ENCODE peak calls at places on chromosomes 13 and 19, in five cellular contexts. A, J, B, X and Y are unnamed samples.

GRCh38 chr19:28847468-28847867 is 365.5 kb downstream of the UQCRFS1 start:
- DNase-seq in J (no peak), X (no peak), B (peak), A (no peak), Y (no peak)

GRCh38 chr13:87274209-87274819 is 396.9 kb upstream of the SLITRK5 start:
- DNase-seq in J (peak), B (no peak), X (peak), A (no peak), Y (no peak)

GRCh38 chr19:16659832-16660708 is at the start of gene SMIM7:
- DNase-seq in X (peak), J (peak), A (peak), B (peak), Y (peak)

GRCh38 chr13:113650731-113651148 is 7.3 kb downstream of the ATP4B start:
- DNase-seq in B (no peak), X (no peak), J (no peak), A (no peak), Y (no peak)

GRCh38 chr13:114212096-114212495 is 22.6 kb upstream of the CDC16 start:
- DNase-seq in J (no peak), B (no peak), X (no peak), A (no peak), Y (no peak)

GRCh38 chr19:37933965-37934364 is 27.0 kb downstream of the SIPA1L3 start:
- DNase-seq in X (peak), B (no peak), J (no peak), A (no peak), Y (no peak)

GRCh38 chr19:2249880-2250764 is 999 bp downstream of the AMH start:
- DNase-seq in B (no peak), J (peak), X (no peak), A (no peak), Y (no peak)

GRCh38 chr19:53907193-53907581 is 1.9 kb upstream of the CACNG7 start:
- DNase-seq in B (no peak), A (no peak), X (no peak), J (no peak), Y (no peak)

GRCh38 chr19:40923934-40924391 is 41.9 kb upstream of the CYP2A7 start:
- DNase-seq in B (no peak), J (no peak), X (no peak), A (no peak), Y (no peak)

GRCh38 chr19:48351341-48351752 is 12.4 kb downstream of the TMEM143 start:
- DNase-seq in X (peak), J (peak), A (no peak), B (no peak), Y (no peak)